ENCODE peak calls at places on chromosomes 4 and X, in five cellular contexts. D, T, F, B and Q are unnamed samples.

GRCh38 chr4:170248029-170248428 is 158.3 kb upstream of the AADAT start:
- DNase-seq in D (no peak), T (no peak), F (no peak), B (no peak), Q (no peak)

GRCh38 chr4:168511780-168512467 is 15.1 kb downstream of the PALLD start:
- DNase-seq in D (peak; percentile 71), T (no peak), F (no peak), B (no peak), Q (no peak)

GRCh38 chrX:109684136-109684535 is 48.9 kb downstream of the ACSL4 start:
- DNase-seq in D (no peak), T (no peak), F (no peak), B (no peak), Q (no peak)

GRCh38 chr4:119016636-119017035 is 119.0 kb upstream of the MYOZ2 start:
- DNase-seq in D (no peak), T (no peak), F (no peak), B (no peak), Q (no peak)

GRCh38 chr4:48334236-48334635 is 7.1 kb upstream of the SLAIN2 start:
- DNase-seq in D (no peak), T (no peak), F (no peak), B (no peak), Q (no peak)

GRCh38 chr4:182826391-182826790 is 90.8 kb downstream of the DCTD start:
- DNase-seq in D (no peak), T (no peak), F (no peak), B (no peak), Q (no peak)

GRCh38 chr4:169254546-169254983 is 16.2 kb downstream of the SH3RF1 start:
- DNase-seq in D (no peak), T (no peak), F (no peak), B (peak; percentile 43), Q (no peak)

GRCh38 chrX:109874548-109874947 is 128.4 kb upstream of the TMEM164 start:
- DNase-seq in D (no peak), T (no peak), F (no peak), B (no peak), Q (no peak)

GRCh38 chr4:22454216-22454838 is 61.5 kb downstream of the ADGRA3 start:
- DNase-seq in D (no peak), T (no peak), F (no peak), B (no peak), Q (no peak)

DNA sequence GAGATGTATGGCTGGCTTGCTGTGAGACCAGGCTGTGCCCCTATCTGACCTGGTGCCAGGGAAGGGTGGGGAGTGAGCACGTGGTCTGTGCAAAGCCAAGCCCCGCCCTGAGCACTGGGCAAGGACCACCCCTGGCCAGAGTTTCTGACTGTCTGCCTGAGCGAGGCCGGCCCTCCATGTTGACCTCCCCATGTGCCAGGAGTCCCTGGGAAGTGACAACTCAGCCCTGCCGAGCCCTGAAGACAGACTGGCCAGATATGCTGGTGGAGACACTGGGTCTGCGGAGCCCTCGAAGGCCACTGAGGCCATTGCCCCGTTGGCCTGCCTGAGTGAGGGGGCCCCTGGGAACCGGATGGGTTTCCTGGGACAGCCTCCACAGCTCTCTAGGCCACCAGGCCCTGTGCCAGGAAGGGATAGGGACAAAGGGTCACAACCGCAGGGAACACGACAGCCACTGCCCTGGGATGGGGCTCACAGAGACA is 7.1 kb upstream of the BGN start:
- DNase-seq in D (no peak), T (no peak), F (no peak), B (no peak), Q (no peak)
- H3K27ac ChIP-seq in D (no peak overlapping the region), T (no peak overlapping the region), F (no peak overlapping the region), B (no peak overlapping the region), Q (no peak overlapping the region)

DNA sequence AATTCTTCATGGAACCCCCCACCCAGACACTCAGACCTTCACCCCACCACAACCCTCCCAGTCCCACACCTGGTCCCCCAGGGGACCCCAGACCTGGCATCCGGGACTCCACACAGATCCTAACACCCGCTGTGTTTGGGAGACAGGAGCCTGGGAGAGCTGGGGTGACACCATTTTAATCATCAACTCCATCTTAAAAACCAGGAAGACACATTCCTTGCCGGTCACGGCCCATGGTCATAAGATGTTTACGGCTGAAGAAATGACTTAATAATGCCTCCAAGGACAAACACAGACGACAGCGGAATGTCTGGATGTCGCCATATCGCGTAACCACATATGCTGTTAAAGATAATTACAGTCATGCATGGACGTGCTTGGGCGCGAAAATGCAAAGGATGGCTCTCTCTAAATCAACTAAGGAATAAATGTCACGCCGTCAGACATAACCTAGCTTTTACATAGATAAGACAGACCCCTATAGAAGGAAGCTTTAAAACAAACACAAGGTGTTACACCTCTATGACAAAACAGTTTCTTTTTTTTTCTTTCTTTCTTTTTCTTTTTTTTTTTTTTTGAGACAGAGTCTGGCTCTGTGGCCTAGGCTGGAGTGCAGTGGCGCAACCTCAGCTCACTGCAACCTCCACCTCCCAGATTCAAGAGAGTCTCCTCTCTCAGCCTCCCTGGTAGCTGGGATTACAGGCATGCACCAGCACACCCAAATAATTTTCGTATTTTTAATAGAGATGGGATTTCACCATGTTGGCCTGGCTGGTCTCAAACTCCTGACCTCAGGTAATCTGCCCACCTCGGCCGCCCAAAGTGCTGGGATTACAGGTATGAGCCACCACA is 2.1 kb upstream of the DHRSX start:
- DNase-seq in D (no peak), T (no peak), F (no peak), B (peak; percentile 89), Q (no peak)
- H3K27ac ChIP-seq in D (no peak overlapping the region), T (no peak overlapping the region), F (peak overlapping the region; percentile 42), B (peak overlapping the region; percentile 100), Q (no peak overlapping the region)

GRCh38 chr4:39754309-39754708 is 56.4 kb downstream of the UBE2K start:
- DNase-seq in D (no peak), T (no peak), F (no peak), B (no peak), Q (no peak)
- H3K27ac ChIP-seq in D (no peak overlapping the region), T (no peak overlapping the region), F (no peak overlapping the region), B (no peak overlapping the region), Q (no peak overlapping the region)

DNA sequence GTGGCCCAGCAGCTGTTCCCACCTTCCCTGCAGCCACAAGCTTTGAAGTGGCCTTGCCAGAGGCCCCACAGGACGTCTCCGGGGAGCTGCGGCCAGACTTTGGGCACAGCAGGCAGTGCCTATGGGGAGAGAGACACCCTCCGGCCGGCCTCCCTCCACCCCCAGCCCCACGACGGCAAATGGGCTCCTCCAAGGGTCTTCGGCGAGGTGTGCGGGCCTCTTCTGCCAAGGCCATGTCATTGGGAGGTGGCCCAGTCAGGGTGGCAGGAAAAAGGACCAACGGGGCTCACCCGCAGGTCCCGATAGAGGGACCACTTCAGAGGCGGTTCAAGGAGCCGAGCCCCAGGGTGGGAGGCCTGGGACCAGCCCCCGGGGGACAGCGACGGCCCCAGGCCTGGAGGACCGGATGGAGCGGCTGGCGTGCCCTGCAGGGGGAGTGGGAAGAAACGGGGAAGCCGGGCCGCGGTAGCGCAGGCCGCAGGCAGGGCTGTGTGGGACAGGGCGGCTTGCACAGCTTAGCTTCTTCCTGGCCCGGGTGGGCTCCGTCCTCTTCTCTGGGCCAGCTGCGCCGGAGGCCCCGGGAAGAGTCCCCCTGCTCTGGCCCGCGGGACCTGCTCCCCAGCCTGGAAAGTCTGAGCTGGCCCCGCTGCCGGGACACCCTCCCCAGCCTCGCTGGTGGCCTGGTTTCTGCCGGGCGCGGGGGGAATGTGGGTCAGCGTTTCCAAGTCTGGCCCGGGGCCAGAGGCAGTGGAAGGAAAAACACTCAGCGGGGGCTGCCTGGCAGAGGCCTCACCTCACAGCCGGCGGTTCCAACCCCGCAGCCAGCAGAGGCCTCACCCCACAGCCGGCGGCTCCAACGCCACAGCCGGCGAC is 21.9 kb upstream of the SPON2 start:
- DNase-seq in D (no peak), T (peak; percentile 66), F (peak; percentile 78), B (no peak), Q (no peak)
- H3K27ac ChIP-seq in D (no peak overlapping the region), T (no peak overlapping the region), F (peak overlapping the region; percentile 60), B (peak overlapping the region; percentile 89), Q (no peak overlapping the region)

GRCh38 chrX:148915474-148915873 is 415.1 kb downstream of the AFF2 start:
- DNase-seq in D (no peak), T (no peak), F (no peak), B (no peak), Q (no peak)
- H3K27ac ChIP-seq in D (no peak overlapping the region), T (no peak overlapping the region), F (no peak overlapping the region), B (no peak overlapping the region), Q (no peak overlapping the region)

DNA sequence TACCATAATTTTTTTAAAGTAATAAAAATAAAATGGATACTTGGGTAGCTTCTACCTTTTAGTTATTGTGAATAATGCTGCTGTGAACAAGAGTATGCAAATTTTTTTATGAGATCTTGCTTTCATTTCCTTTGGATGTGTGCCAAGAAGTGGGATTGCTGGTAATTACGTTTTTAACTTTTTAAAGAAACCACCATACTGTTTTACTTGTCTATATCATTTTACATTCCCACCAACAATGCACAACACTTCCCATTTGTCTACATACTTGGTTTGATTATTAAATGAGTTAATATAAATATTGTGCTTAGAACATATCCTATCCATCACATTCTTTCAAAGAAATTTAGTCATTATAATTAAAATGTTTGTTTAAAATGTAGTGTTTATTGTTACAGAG is 3.9 kb upstream of the SULT1B1 start:
- DNase-seq in D (peak; percentile 63), T (no peak), F (no peak), B (no peak), Q (no peak)
- H3K27ac ChIP-seq in D (peak overlapping the region; percentile 50), T (no peak overlapping the region), F (no peak overlapping the region), B (no peak overlapping the region), Q (no peak overlapping the region)

DNA sequence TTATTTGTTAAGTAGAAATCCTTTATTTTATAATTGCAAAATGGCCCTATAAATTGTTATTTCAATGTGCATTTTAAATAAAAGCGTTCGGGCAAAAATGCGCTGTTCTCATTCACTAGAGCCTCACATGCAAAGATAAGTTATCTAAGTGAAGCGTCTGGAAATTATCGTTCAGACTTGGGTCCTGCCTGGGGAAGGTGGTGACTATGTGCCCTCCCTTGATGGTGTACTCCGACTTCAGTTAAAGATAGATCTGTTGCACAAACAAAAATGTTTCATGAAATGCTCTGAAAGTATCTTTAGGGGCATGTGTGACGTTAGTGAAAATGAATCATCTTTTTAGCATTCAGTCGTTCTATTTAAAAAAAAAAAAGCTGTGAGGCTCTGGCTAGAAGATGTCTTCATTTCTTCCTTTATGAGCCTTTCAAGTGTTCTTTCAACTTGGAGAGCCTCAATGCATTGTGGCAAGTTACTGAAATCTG is 82.8 kb downstream of the AFF1 start:
- DNase-seq in D (peak; percentile 10), T (no peak), F (no peak), B (peak; percentile 68), Q (no peak)
- H3K27ac ChIP-seq in D (no peak overlapping the region), T (no peak overlapping the region), F (peak overlapping the region; percentile 22), B (peak overlapping the region; percentile 85), Q (no peak overlapping the region)

GRCh38 chrX:76453737-76454406 is 26.4 kb downstream of the MAGEE1 start:
- DNase-seq in D (no peak), T (no peak), F (no peak), B (no peak), Q (no peak)

DNA sequence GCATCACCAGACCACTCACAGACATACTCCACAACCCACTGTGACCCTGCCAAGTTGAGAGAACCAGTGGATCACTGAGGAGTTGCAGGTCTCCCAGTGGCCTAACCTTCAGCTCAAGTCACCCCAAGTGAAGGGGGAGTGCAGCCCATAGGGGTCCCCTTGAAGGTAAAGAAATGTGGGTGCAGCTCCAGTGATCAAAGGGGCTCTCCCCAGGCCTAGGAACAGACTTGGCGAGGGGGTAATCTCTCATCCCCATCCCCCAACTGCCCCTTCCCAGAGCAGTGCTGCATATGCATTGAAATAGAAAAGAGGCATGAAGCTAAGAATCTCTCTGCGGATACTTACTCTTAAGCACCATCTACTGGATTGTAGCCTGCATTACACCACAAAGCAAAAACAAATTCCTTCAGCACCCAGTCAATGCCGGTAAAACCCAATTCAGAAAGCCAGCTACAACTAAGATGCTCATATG is 27.0 kb downstream of the MAGEE1 start:
- DNase-seq in D (peak; percentile 18), T (no peak), F (no peak), B (peak; percentile 23), Q (no peak)
- H3K27ac ChIP-seq in D (no peak overlapping the region), T (no peak overlapping the region), F (no peak overlapping the region), B (no peak overlapping the region), Q (no peak overlapping the region)